ENCODE peak calls at places on chromosomes 1 and 21, in ten cellular contexts. Z, N, Q, F, D, V, G, C, E and U are unnamed samples. For H3K27me3, the result is how much of the 10 kb centered on the place peaks cover.

GRCh38 chr1:236113324-236114032 is 28.9 kb upstream of the GPR137B start:
- DNase-seq in G (no peak), Q (no peak), Z (no peak), N (peak), E (no peak), C (no peak), V (no peak), D (no peak), F (no peak), U (no peak)

GRCh38 chr1:64563958-64564565 is 94.1 kb downstream of the CACHD1 start:
- DNase-seq in E (no peak), Z (no peak), Q (no peak), N (no peak), V (no peak), D (no peak), C (no peak), F (no peak), G (no peak), U (no peak)

GRCh38 chr1:1040004-1040991 is 20.4 kb downstream of the AGRN start:
- DNase-seq in N (peak), G (peak), D (peak), E (peak), V (peak), Q (peak), C (peak), Z (peak), F (peak), U (peak)

GRCh38 chr1:22773981-22774471 is 63.4 kb downstream of the EPHB2 start:
- DNase-seq in G (peak), E (peak), V (no peak), Z (peak), N (peak), D (no peak), Q (no peak), C (no peak), F (peak), U (no peak)

GRCh38 chr1:9397984-9398526 is 105.4 kb downstream of the SPSB1 start:
- DNase-seq in V (no peak), F (peak), E (no peak), D (no peak), C (no peak), G (no peak), Q (no peak), Z (no peak), N (no peak), U (no peak)

GRCh38 chr21:36135391-36136094 is 664 bp downstream of the CBR3 start:
- DNase-seq in Z (peak), C (peak), V (peak), F (peak), N (peak), Q (peak), G (peak), D (peak), E (peak), U (peak)

GRCh38 chr21:46097826-46098286 is at the start of gene COL6A2:
- DNase-seq in C (peak), N (peak), V (no peak), Q (no peak), F (peak), Z (peak), E (peak), D (peak), G (peak), U (no peak)

GRCh38 chr1:197731449-197731848 is 43.8 kb downstream of the DENND1B start:
- DNase-seq in C (no peak), E (no peak), Q (no peak), D (no peak), F (no peak), Z (no peak), N (no peak), V (no peak), G (no peak), U (no peak)

GRCh38 chr1:69766431-69766830 is 198.7 kb downstream of the LRRC7 start:
- DNase-seq in E (no peak), Z (no peak), Q (no peak), C (no peak), N (no peak), F (no peak), V (no peak), D (no peak), G (no peak), U (no peak)

GRCh38 chr1:223652436-223652901 is 13.0 kb downstream of the CAPN8 start:
- DNase-seq in V (peak), Q (no peak), C (no peak), D (no peak), E (no peak), F (no peak), N (no peak), Z (no peak), G (no peak), U (no peak)

GRCh38 chr1:112904071-112904830 is 51.7 kb downstream of the SLC16A1 start:
- DNase-seq in Q (peak), D (no peak), N (no peak), C (no peak), Z (no peak), V (peak), E (peak), G (no peak), F (no peak), U (no peak)

GRCh38 chr1:179938752-179939151 is 15.9 kb upstream of the CEP350 start:
- DNase-seq in E (peak), V (no peak), Z (no peak), N (no peak), G (no peak), C (no peak), F (no peak), Q (no peak), D (no peak), U (no peak)

GRCh38 chr21:35280221-35280620 is 231.1 kb upstream of the RUNX1 start:
- DNase-seq in D (no peak), V (no peak), N (no peak), C (no peak), F (no peak), E (no peak), Z (no peak), Q (no peak), G (no peak), U (no peak)

GRCh38 chr1:212040629-212041028 is 5.1 kb downstream of the DTL start:
- DNase-seq in C (no peak), V (peak), G (no peak), F (no peak), Z (no peak), D (no peak), E (peak), Q (no peak), N (no peak), U (no peak)

GRCh38 chr1:17140279-17140678 is 21.0 kb upstream of the PADI2 start:
- DNase-seq in F (no peak), E (no peak), N (no peak), Q (no peak), V (no peak), C (no peak), G (no peak), Z (no peak), D (no peak), U (no peak)

GRCh38 chr21:15060776-15061175 is 4.0 kb downstream of the NRIP1 start:
- DNase-seq in F (no peak), G (no peak), Q (no peak), N (no peak), E (no peak), Z (no peak), D (no peak), V (peak), C (no peak), U (no peak)

GRCh38 chr1:78035121-78035520 is 10.6 kb upstream of the GIPC2 start:
- DNase-seq in Z (no peak), C (no peak), F (no peak), N (no peak), Q (no peak), E (peak), D (no peak), V (no peak), G (no peak), U (no peak)

GRCh38 chr1:186440584-186440983 is 20.3 kb downstream of the PDC start:
- DNase-seq in C (no peak), Q (no peak), F (no peak), N (no peak), V (peak), D (no peak), G (no peak), Z (no peak), E (no peak), U (no peak)

GRCh38 chr1:167060141-167061072 is 29.8 kb downstream of the GPA33 start:
- DNase-seq in N (no peak), D (no peak), Q (no peak), G (no peak), Z (no peak), F (no peak), V (no peak), C (no peak), E (no peak), U (no peak)
- TF ChIP-seq CTCF in N (no peak), D (no peak), Q (peak), G (no peak), Z (no peak), F (no peak), V (peak), C (no peak), E (peak), U (peak)

GRCh38 chr1:181250038-181250437 is 161.5 kb downstream of the IER5 start:
- DNase-seq in C (no peak), Q (no peak), F (no peak), N (no peak), Z (no peak), D (no peak), G (no peak), E (no peak), V (no peak), U (no peak)
- H3K4me3 ChIP-seq in C (no peak), Q (no peak), F (no peak), N (no peak), Z (no peak), D (no peak), G (no peak), E (no peak), V (no peak), U (no peak)

DNA sequence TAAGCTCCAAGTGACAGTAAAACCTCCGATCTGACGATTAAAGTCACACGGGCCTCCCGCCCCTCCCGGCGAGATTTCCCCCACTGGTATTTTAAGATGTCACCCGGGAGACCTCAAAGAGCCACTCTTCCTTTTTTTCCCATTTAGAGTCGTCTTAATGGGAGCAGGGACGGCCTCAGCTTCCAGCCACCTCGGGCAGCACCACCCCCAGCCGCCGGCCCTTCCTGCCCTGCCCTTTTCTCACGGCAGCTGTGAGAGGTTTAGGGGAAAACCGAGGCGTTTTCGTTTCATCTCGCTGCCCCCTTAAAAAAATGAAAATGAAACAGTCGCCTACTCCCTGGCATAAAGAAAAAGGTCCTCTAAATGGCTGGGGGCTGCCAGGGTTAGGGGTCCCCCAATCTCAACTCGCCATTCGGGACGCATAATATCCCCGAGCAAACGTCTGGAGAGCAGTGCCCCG is 1.4 kb downstream of the RUNX3 start:
- DNase-seq in V (no peak), Z (no peak), Q (no peak), F (no peak), G (no peak), D (no peak), C (peak), N (no peak), E (no peak), U (no peak)
- H3K27me3 ChIP-seq in V (under half), Z (half or more), Q (half or more), F (under half), G (half or more), D (half or more), C (under half), N (half or more), E (half or more), U (under half)

DNA sequence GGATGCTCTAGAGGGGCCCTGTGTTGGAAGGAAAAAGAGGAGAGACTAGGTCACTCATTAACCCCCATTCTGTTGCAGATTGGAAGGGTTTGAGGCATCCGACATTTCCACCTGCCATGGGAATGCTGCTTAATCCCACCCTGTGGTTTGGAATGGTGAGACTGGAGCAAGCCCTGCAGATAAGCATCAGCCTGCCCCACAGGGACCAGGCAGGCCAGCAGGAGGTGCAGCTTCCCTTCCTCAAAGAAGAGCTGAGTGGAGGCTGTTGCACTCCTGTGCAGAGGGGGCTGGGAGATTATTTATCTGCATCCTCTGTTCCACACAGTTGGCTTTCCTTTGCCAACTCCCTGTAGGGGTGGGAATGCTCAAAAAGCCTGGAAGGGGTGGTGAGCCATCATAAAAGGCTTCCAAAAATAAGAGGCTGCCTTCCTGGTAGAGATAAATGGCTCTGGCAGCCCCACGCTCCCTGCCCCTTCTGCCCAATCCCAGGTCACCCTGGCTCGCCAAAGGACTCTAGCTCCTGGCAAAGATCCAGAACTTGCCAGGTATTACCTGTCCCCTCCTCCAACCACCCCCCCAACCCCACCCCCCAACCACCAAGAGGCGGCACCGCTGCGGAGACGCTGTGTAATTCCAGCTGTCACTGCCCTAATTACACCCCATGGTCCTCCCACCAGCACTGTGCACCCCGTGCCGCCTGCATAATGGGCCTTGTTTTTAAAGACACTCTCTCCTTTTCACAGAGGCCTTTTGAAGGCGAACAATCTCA is 83.0 kb upstream of the ZC3H12A start:
- DNase-seq in V (no peak), E (no peak), Q (no peak), F (no peak), Z (no peak), C (no peak), G (no peak), N (no peak), D (no peak), U (no peak)
- TF ChIP-seq CTCF in V (no peak), E (no peak), Q (peak), F (no peak), Z (no peak), C (no peak), G (no peak), N (no peak), D (no peak), U (peak)

GRCh38 chr1:55289614-55290013 is 74.5 kb upstream of the USP24 start:
- DNase-seq in D (no peak), E (no peak), Z (no peak), G (no peak), V (no peak), F (no peak), N (no peak), C (no peak), Q (no peak), U (no peak)
- H3K4me3 ChIP-seq in D (no peak), E (no peak), Z (no peak), G (no peak), V (no peak), F (no peak), N (no peak), C (no peak), Q (no peak), U (no peak)

DNA sequence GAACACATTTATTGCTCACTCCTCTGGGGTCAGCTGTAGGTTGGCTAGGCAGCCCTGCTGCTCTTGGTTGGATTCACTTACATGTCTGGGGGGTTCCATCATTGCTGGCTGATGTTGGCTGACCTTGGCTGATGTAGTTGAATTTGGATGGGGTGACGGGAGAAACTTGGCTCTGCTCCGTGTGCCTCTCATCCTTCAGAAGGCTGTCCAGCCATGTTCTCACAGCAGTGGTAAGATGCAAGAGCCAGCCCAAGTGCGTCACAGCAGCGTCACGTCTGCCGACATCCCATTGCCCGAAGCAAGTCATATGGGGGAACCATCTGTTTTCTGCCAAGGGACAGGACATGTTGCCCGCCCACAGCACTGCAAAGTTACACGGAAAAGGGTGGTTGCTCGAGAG is 613.5 kb downstream of the MATN1 start:
- DNase-seq in E (peak), G (no peak), C (no peak), N (peak), V (peak), D (no peak), F (peak), Q (no peak), Z (no peak), U (no peak)
- H3K27me3 ChIP-seq in E (under half), G (half or more), C (under half), N (under half), V (under half), D (under half), F (under half), Q (under half), Z (under half), U (under half)

DNA sequence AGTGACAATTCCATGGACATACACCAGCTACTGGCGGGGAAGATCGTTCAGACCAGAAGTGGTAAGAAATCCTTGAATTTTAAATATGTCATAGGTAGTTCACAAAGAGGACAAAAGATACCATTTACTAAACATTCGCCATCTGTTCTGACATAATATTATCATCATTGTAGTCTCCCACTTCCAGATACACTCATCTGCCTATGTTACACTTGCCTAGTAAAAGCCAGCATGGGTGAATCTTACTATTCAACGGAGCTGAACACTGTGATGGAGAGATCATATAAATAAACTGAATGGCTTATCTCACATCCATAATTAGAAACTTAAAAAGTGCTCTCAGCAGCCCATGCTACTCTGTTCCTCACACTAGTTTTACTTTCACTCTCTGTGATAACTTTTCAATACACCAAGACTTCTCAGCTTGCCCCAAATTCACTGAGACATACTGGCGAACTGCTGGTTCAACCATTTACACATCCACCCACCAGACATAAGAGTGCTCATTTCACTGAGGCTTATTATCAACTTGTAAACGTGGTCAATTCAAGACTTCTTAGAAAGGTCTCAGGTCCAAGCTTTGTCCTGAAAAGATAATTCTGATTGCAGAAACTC is 463 bp upstream of the PRRC2C start:
- DNase-seq in G (no peak), Q (no peak), C (no peak), F (no peak), Z (no peak), N (no peak), E (no peak), V (no peak), D (no peak), U (no peak)
- TF ChIP-seq CTCF in G (no peak), Q (no peak), C (no peak), F (no peak), Z (peak), N (no peak), E (no peak), V (peak), D (no peak), U (no peak)

DNA sequence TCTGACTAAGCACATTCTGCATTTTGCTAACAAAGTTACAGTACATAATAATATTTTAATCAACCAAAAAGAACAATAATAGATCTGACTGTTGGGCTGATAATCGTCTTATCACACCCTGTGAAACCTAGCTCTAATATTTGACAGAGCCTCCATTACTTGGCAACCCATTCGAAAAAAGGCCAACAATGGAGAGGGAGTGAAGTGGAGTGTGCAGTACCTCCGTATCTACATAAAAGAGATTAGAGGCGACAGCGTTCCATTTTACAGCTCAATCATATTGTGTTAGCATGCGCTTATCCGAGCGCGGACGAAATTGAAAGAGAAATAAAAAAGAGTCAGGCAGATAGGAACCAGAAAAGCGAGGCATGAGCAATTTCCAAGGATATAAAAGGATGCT is 137.3 kb upstream of the USH2A start:
- DNase-seq in Z (no peak), D (no peak), E (no peak), G (no peak), N (no peak), C (no peak), Q (no peak), F (no peak), V (no peak), U (no peak)
- H3K4me3 ChIP-seq in Z (no peak), D (no peak), E (no peak), G (no peak), N (no peak), C (no peak), Q (no peak), F (no peak), V (no peak), U (no peak)

GRCh38 chr1:46477153-46477929 is 12.3 kb upstream of the DMBX1 start:
- DNase-seq in Q (peak), N (peak), C (peak), V (peak), Z (peak), D (peak), F (peak), G (peak), E (peak), U (peak)
- H3K27me3 ChIP-seq in Q (under half), N (under half), C (under half), V (under half), Z (under half), D (half or more), F (under half), G (half or more), E (under half), U (under half)

DNA sequence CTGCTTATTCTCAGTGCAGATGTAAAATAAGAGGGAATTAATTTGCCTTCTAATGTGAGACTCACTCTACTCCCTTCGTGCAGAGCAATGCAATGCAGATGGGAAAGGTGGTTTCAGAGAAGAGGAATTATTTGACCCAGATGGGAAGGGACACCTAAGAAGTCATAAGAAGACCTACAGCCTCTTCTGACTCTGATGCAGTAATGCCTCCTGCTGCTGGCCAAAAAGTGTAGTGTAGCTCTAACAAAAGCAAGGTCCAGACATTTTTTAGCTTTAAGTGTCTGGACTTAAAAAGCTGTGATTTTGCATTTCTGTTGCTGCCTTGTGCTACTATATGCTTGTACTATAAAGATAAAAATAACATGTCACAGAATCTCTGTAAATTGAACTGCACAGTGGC is 501.4 kb downstream of the TTLL7 start:
- DNase-seq in D (no peak), G (no peak), F (no peak), V (no peak), N (no peak), C (no peak), Q (no peak), E (peak), Z (no peak), U (no peak)
- TF ChIP-seq CTCF in D (no peak), G (no peak), F (no peak), V (no peak), N (no peak), C (no peak), Q (peak), E (peak), Z (no peak), U (peak)